ENCODE peak calls at places on chromosomes 6 and 20, in six cellular contexts. One of them, this sample, is unnamed.

GRCh38 chr20:49608752-49609670 is 41.1 kb upstream of the PTGIS start:
- DNase-seq in CD8-positive, alpha-beta T cell: peak; percentile 71
- DNase-seq in upper lobe of left lung: peak; percentile 83
- DNase-seq in lower lobe of right lung: peak; percentile 81
- DNase-seq in A549: peak; percentile 79
- DNase-seq in heart left ventricle: peak; percentile 72
- DNase-seq in this sample: no peak

GRCh38 chr20:33291830-33292355 is 8.9 kb downstream of the BPIFB1 start:
- DNase-seq in CD8-positive, alpha-beta T cell: peak; percentile 60
- DNase-seq in upper lobe of left lung: peak; percentile 58
- DNase-seq in lower lobe of right lung: peak; percentile 68
- DNase-seq in A549: peak; percentile 59
- DNase-seq in heart left ventricle: peak; percentile 21
- DNase-seq in this sample: no peak

GRCh38 chr6:70108230-70108629 is 194.7 kb downstream of the COL9A1 start:
- DNase-seq in CD8-positive, alpha-beta T cell: no peak
- DNase-seq in upper lobe of left lung: no peak
- DNase-seq in lower lobe of right lung: no peak
- DNase-seq in A549: peak; percentile 4
- DNase-seq in heart left ventricle: no peak
- DNase-seq in this sample: no peak

GRCh38 chr6:3226422-3227362 is 761 bp downstream of the TUBB2B start:
- DNase-seq in CD8-positive, alpha-beta T cell: no peak
- DNase-seq in upper lobe of left lung: no peak
- DNase-seq in lower lobe of right lung: no peak
- DNase-seq in A549: no peak
- DNase-seq in heart left ventricle: no peak
- DNase-seq in this sample: no peak

GRCh38 chr6:129359811-129360787 is 349.9 kb downstream of the ARHGAP18 start:
- DNase-seq in CD8-positive, alpha-beta T cell: no peak
- DNase-seq in upper lobe of left lung: no peak
- DNase-seq in lower lobe of right lung: no peak
- DNase-seq in A549: no peak
- DNase-seq in heart left ventricle: no peak
- DNase-seq in this sample: no peak

GRCh38 chr6:53829698-53830221 is 35.0 kb downstream of the LRRC1 start:
- DNase-seq in CD8-positive, alpha-beta T cell: no peak
- DNase-seq in upper lobe of left lung: no peak
- DNase-seq in lower lobe of right lung: no peak
- DNase-seq in A549: no peak
- DNase-seq in heart left ventricle: no peak
- DNase-seq in this sample: no peak

GRCh38 chr6:20129290-20130088 is 82.8 kb downstream of the MBOAT1 start:
- DNase-seq in CD8-positive, alpha-beta T cell: no peak
- DNase-seq in upper lobe of left lung: no peak
- DNase-seq in lower lobe of right lung: no peak
- DNase-seq in A549: no peak
- DNase-seq in heart left ventricle: no peak
- DNase-seq in this sample: no peak

GRCh38 chr20:25278636-25279361 is 30.9 kb downstream of the PYGB start:
- DNase-seq in CD8-positive, alpha-beta T cell: no peak
- DNase-seq in upper lobe of left lung: no peak
- DNase-seq in lower lobe of right lung: peak; percentile 39
- DNase-seq in A549: no peak
- DNase-seq in heart left ventricle: peak; percentile 15
- DNase-seq in this sample: no peak

GRCh38 chr6:135048915-135049314 is 5.7 kb downstream of the HBS1L start:
- DNase-seq in CD8-positive, alpha-beta T cell: no peak
- DNase-seq in upper lobe of left lung: no peak
- DNase-seq in lower lobe of right lung: no peak
- DNase-seq in A549: no peak
- DNase-seq in heart left ventricle: no peak
- DNase-seq in this sample: no peak

GRCh38 chr6:84508981-84509380 is 255.4 kb downstream of the TBX18 start:
- DNase-seq in CD8-positive, alpha-beta T cell: no peak
- DNase-seq in upper lobe of left lung: no peak
- DNase-seq in lower lobe of right lung: no peak
- DNase-seq in A549: no peak
- DNase-seq in heart left ventricle: no peak
- DNase-seq in this sample: no peak

GRCh38 chr6:168302534-168302933 is 17.0 kb downstream of the DACT2 start:
- DNase-seq in CD8-positive, alpha-beta T cell: no peak
- DNase-seq in upper lobe of left lung: no peak
- DNase-seq in lower lobe of right lung: no peak
- DNase-seq in A549: no peak
- DNase-seq in heart left ventricle: no peak
- DNase-seq in this sample: no peak

GRCh38 chr6:26594730-26595632 is 1.8 kb upstream of the ABT1 start:
- DNase-seq in CD8-positive, alpha-beta T cell: no peak
- DNase-seq in upper lobe of left lung: no peak
- DNase-seq in lower lobe of right lung: no peak
- DNase-seq in A549: peak; percentile 53
- DNase-seq in heart left ventricle: no peak
- DNase-seq in this sample: no peak

GRCh38 chr6:105484238-105485161 is 81.6 kb upstream of the PREP start:
- DNase-seq in CD8-positive, alpha-beta T cell: no peak
- DNase-seq in upper lobe of left lung: no peak
- DNase-seq in lower lobe of right lung: no peak
- DNase-seq in A549: peak; percentile 6
- DNase-seq in heart left ventricle: no peak
- DNase-seq in this sample: no peak

GRCh38 chr6:142568857-142569597 is 267.2 kb downstream of the ADGRG6 start:
- DNase-seq in CD8-positive, alpha-beta T cell: no peak
- DNase-seq in upper lobe of left lung: no peak
- DNase-seq in lower lobe of right lung: no peak
- DNase-seq in A549: no peak
- DNase-seq in heart left ventricle: no peak
- DNase-seq in this sample: no peak

GRCh38 chr6:8679823-8680222 is 244.5 kb upstream of the SLC35B3 start:
- DNase-seq in CD8-positive, alpha-beta T cell: no peak
- DNase-seq in upper lobe of left lung: no peak
- DNase-seq in lower lobe of right lung: no peak
- DNase-seq in A549: no peak
- DNase-seq in heart left ventricle: no peak
- DNase-seq in this sample: no peak

GRCh38 chr20:61881861-61882260 is 183.8 kb downstream of the TAF4 start:
- DNase-seq in CD8-positive, alpha-beta T cell: no peak
- DNase-seq in upper lobe of left lung: no peak
- DNase-seq in lower lobe of right lung: no peak
- DNase-seq in A549: no peak
- DNase-seq in heart left ventricle: no peak
- DNase-seq in this sample: no peak

GRCh38 chr6:18379376-18380117 is 7.6 kb upstream of the RNF144B start:
- DNase-seq in CD8-positive, alpha-beta T cell: no peak
- DNase-seq in upper lobe of left lung: no peak
- DNase-seq in lower lobe of right lung: no peak
- DNase-seq in A549: no peak
- DNase-seq in heart left ventricle: no peak
- DNase-seq in this sample: no peak

GRCh38 chr6:24807584-24807983 is 8.9 kb upstream of the ARMH2 start:
- DNase-seq in CD8-positive, alpha-beta T cell: no peak
- DNase-seq in upper lobe of left lung: no peak
- DNase-seq in lower lobe of right lung: no peak
- DNase-seq in A549: no peak
- DNase-seq in heart left ventricle: no peak
- DNase-seq in this sample: no peak

GRCh38 chr6:157187182-157188093 is 135.9 kb downstream of the TMEM242 start:
- DNase-seq in CD8-positive, alpha-beta T cell: no peak
- DNase-seq in upper lobe of left lung: no peak
- DNase-seq in lower lobe of right lung: no peak
- DNase-seq in A549: no peak
- DNase-seq in heart left ventricle: no peak
- DNase-seq in this sample: no peak

GRCh38 chr6:135002974-135003703 is 51.5 kb downstream of the HBS1L start:
- DNase-seq in CD8-positive, alpha-beta T cell: no peak
- DNase-seq in upper lobe of left lung: no peak
- DNase-seq in lower lobe of right lung: no peak
- DNase-seq in A549: no peak
- DNase-seq in heart left ventricle: no peak
- DNase-seq in this sample: no peak

DNA sequence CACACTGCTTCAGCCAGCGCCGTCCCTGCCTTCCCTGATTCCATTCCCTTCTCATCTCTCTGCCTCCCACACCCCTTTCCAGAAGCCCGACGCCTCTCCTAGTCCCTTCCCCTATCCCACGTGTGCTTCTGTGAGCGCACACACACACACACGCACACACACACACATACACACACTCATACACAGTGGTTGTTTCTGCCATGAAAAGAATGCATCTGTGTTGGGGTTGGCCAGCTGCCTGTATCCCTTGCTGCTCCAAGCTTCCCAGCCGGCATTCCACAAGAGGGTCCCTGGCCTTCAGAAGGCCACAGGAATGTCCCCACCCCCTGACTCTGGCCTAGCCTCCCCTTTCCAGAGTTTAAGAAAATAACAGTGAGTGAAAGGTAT is 51.7 kb downstream of the MOCS1 start:
- DNase-seq in CD8-positive, alpha-beta T cell: no peak
- DNase-seq in upper lobe of left lung: no peak
- DNase-seq in lower lobe of right lung: no peak
- DNase-seq in A549: no peak
- DNase-seq in heart left ventricle: peak; percentile 69
- DNase-seq in this sample: no peak
- H3K4me1 ChIP-seq in CD8-positive, alpha-beta T cell: no peaks in the 10 kb centered on the region
- H3K4me1 ChIP-seq in upper lobe of left lung: peaks cover 8% of the 10 kb centered on the region
- H3K4me1 ChIP-seq in lower lobe of right lung: peaks cover 11% of the 10 kb centered on the region
- H3K4me1 ChIP-seq in A549: no peaks in the 10 kb centered on the region
- H3K4me1 ChIP-seq in heart left ventricle: peaks cover 30% of the 10 kb centered on the region
- H3K4me1 ChIP-seq in this sample: peaks cover 94% of the 10 kb centered on the region

DNA sequence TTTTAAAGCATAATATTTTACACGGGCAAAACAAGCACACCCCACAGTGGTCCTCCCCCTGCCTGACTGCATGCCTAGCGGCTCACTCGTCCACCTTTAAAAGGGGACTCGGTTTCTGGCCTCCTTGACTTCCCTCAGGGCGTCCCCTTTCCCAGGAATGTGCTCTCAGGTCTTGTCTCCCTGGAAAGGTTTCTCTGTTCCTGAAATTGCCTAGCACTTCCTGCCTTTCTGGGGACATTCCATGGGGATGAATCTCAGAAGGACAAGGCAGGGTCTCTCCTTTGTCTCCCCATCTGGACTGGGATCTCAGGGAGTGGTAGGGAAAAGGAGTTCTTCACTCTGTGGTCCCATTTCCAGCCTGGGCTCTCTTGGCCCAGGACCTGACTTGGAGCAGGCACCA is 4.9 kb downstream of the TCF15 start:
- DNase-seq in CD8-positive, alpha-beta T cell: no peak
- DNase-seq in upper lobe of left lung: no peak
- DNase-seq in lower lobe of right lung: no peak
- DNase-seq in A549: no peak
- DNase-seq in heart left ventricle: no peak
- DNase-seq in this sample: no peak
- H3K4me1 ChIP-seq in CD8-positive, alpha-beta T cell: no peaks in the 10 kb centered on the region
- H3K4me1 ChIP-seq in upper lobe of left lung: peaks cover 4% of the 10 kb centered on the region
- H3K4me1 ChIP-seq in lower lobe of right lung: peaks cover under 1% of the 10 kb centered on the region
- H3K4me1 ChIP-seq in A549: no peaks in the 10 kb centered on the region
- H3K4me1 ChIP-seq in heart left ventricle: peaks cover 75% of the 10 kb centered on the region
- H3K4me1 ChIP-seq in this sample: peaks cover 8% of the 10 kb centered on the region

DNA sequence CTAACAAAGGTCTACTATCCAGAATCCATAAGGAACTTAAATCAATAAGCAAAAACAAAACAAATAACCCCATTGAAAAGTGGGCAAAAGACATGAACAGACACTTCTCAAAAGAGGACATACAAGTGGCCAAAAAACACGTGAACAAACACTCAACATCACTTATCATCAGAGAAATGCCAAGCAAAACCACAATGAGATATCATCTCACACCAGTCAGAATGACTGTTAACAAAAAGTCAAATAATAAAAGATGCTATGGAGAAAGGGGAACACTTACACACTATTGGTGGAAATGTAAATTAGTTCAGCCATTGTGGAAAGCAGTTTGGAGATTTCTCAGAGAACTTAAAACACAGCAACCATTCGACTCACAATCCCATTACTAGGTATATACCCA is 19.4 kb upstream of the VNN1 start:
- DNase-seq in CD8-positive, alpha-beta T cell: no peak
- DNase-seq in upper lobe of left lung: no peak
- DNase-seq in lower lobe of right lung: no peak
- DNase-seq in A549: no peak
- DNase-seq in heart left ventricle: no peak
- DNase-seq in this sample: no peak
- H3K4me1 ChIP-seq in CD8-positive, alpha-beta T cell: no peaks in the 10 kb centered on the region
- H3K4me1 ChIP-seq in upper lobe of left lung: peaks cover 12% of the 10 kb centered on the region
- H3K4me1 ChIP-seq in lower lobe of right lung: peaks cover 45% of the 10 kb centered on the region
- H3K4me1 ChIP-seq in A549: peaks cover 30% of the 10 kb centered on the region
- H3K4me1 ChIP-seq in heart left ventricle: no peaks in the 10 kb centered on the region
- H3K4me1 ChIP-seq in this sample: peaks cover 10% of the 10 kb centered on the region

GRCh38 chr20:44478188-44478587 is 2.5 kb downstream of the TTPAL start:
- DNase-seq in CD8-positive, alpha-beta T cell: no peak
- DNase-seq in upper lobe of left lung: no peak
- DNase-seq in lower lobe of right lung: no peak
- DNase-seq in A549: no peak
- DNase-seq in heart left ventricle: no peak
- DNase-seq in this sample: no peak
- H3K4me1 ChIP-seq in CD8-positive, alpha-beta T cell: peaks cover 16% of the 10 kb centered on the region
- H3K4me1 ChIP-seq in upper lobe of left lung: peaks cover 8% of the 10 kb centered on the region
- H3K4me1 ChIP-seq in lower lobe of right lung: peaks cover 17% of the 10 kb centered on the region
- H3K4me1 ChIP-seq in A549: peaks cover 12% of the 10 kb centered on the region
- H3K4me1 ChIP-seq in heart left ventricle: peaks cover 17% of the 10 kb centered on the region
- H3K4me1 ChIP-seq in this sample: peaks cover 18% of the 10 kb centered on the region

GRCh38 chr6:136501514-136501913 is 48.7 kb downstream of the MAP7 start:
- DNase-seq in CD8-positive, alpha-beta T cell: no peak
- DNase-seq in upper lobe of left lung: no peak
- DNase-seq in lower lobe of right lung: no peak
- DNase-seq in A549: no peak
- DNase-seq in heart left ventricle: no peak
- DNase-seq in this sample: no peak

GRCh38 chr6:136500414-136500813 is 49.8 kb downstream of the MAP7 start:
- DNase-seq in CD8-positive, alpha-beta T cell: no peak
- DNase-seq in upper lobe of left lung: no peak
- DNase-seq in lower lobe of right lung: no peak
- DNase-seq in A549: no peak
- DNase-seq in heart left ventricle: no peak
- DNase-seq in this sample: no peak

GRCh38 chr6:136503303-136503702 is 46.9 kb downstream of the MAP7 start:
- DNase-seq in CD8-positive, alpha-beta T cell: no peak
- DNase-seq in upper lobe of left lung: no peak
- DNase-seq in lower lobe of right lung: no peak
- DNase-seq in A549: no peak
- DNase-seq in heart left ventricle: no peak
- DNase-seq in this sample: no peak

GRCh38 chr6:136501081-136501480 is 49.1 kb downstream of the MAP7 start:
- DNase-seq in CD8-positive, alpha-beta T cell: no peak
- DNase-seq in upper lobe of left lung: no peak
- DNase-seq in lower lobe of right lung: no peak
- DNase-seq in A549: no peak
- DNase-seq in heart left ventricle: no peak
- DNase-seq in this sample: no peak

DNA sequence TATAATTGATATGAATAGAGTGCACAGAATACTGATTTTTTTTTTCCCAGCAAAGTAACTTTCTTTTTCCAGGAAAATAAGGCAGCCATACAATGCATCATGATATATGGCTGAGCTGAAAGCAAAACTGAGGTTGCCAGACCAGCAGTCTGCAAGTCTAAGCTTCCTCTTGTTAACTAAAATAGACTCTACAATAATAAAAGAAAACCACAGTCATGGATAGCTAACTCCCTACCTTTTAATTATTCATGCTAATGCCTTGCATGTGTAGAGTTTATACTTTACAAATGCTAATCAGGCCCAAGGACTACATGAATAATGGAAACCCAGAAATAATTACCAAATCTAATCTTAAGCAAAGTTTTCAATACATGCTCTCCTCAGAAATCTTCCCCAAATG is 47.4 kb downstream of the MAP7 start:
- DNase-seq in CD8-positive, alpha-beta T cell: no peak
- DNase-seq in upper lobe of left lung: no peak
- DNase-seq in lower lobe of right lung: no peak
- DNase-seq in A549: no peak
- DNase-seq in heart left ventricle: no peak
- DNase-seq in this sample: no peak
- H3K4me1 ChIP-seq in CD8-positive, alpha-beta T cell: no peaks in the 10 kb centered on the region
- H3K4me1 ChIP-seq in upper lobe of left lung: no peaks in the 10 kb centered on the region
- H3K4me1 ChIP-seq in lower lobe of right lung: no peaks in the 10 kb centered on the region
- H3K4me1 ChIP-seq in A549: peaks cover 74% of the 10 kb centered on the region
- H3K4me1 ChIP-seq in heart left ventricle: no peaks in the 10 kb centered on the region
- H3K4me1 ChIP-seq in this sample: no peaks in the 10 kb centered on the region